ENCODE peak calls at places on chromosomes 5 and 9, in nine cellular contexts. D is RWPE2, L is breast epithelium, O is brain microvascular endothelial cell, E is cardiac fibroblast, W is IMR-90, H is GM23248, U is upper lobe of right lung, G is SJSA1. J is an unnamed sample.

GRCh38 chr9:127123239-127123935 is 952 bp upstream of the ANGPTL2 start:
- DNase-seq in D (peak; percentile 45), L (peak; percentile 47), O (no peak), E (no peak), W (no peak), H (no peak), U (no peak), G (no peak), J (peak; percentile 33)

GRCh38 chr9:99269429-99269828 is 47.3 kb downstream of the SEC61B start:
- DNase-seq in D (no peak), L (no peak), O (peak; percentile 34), E (peak; percentile 61), W (peak; percentile 85), H (peak; percentile 87), U (no peak), G (no peak), J (peak; percentile 9)

GRCh38 chr5:132655821-132656773 is 1.9 kb upstream of the IL13 start:
- DNase-seq in D (no peak), L (no peak), O (no peak), E (peak; percentile 7), W (no peak), H (peak; percentile 47), U (no peak), G (no peak), J (no peak)

GRCh38 chr9:88193766-88194165 is 55.5 kb upstream of the SPATA31C2 start:
- DNase-seq in D (no peak), L (no peak), O (no peak), E (no peak), W (no peak), H (no peak), U (no peak), G (no peak), J (no peak)

GRCh38 chr9:30774326-30774725 is 1610.1 kb upstream of the ACO1 start:
- DNase-seq in D (no peak), L (no peak), O (no peak), E (peak; percentile 3), W (no peak), H (no peak), U (no peak), G (no peak), J (no peak)

GRCh38 chr9:114316605-114317230 is 6.2 kb upstream of the ORM1 start:
- DNase-seq in D (peak; percentile 17), L (no peak), O (no peak), E (no peak), W (no peak), H (no peak), U (peak; percentile 33), G (peak; percentile 27), J (no peak)

GRCh38 chr5:146291421-146292074 is 47.1 kb upstream of the POU4F3 start:
- DNase-seq in D (no peak), L (no peak), O (peak; percentile 13), E (peak; percentile 66), W (peak; percentile 33), H (peak; percentile 65), U (no peak), G (no peak), J (no peak)

GRCh38 chr9:77819672-77820071 is 171.6 kb upstream of the GNA14 start:
- DNase-seq in D (no peak), L (no peak), O (no peak), E (peak; percentile 73), W (peak; percentile 23), H (peak; percentile 50), U (no peak), G (no peak), J (no peak)

GRCh38 chr5:122120957-122121356 is 8.4 kb upstream of the ZNF474 start:
- DNase-seq in D (no peak), L (no peak), O (peak; percentile 20), E (no peak), W (peak; percentile 29), H (peak; percentile 85), U (no peak), G (no peak), J (no peak)

GRCh38 chr5:146068977-146069779 is 36.2 kb downstream of the PLAC8L1 start:
- DNase-seq in D (no peak), L (no peak), O (no peak), E (no peak), W (no peak), H (no peak), U (no peak), G (no peak), J (no peak)

GRCh38 chr5:178449163-178450060 is 140.8 kb downstream of the COL23A1 start:
- DNase-seq in D (no peak), L (no peak), O (no peak), E (no peak), W (no peak), H (no peak), U (no peak), G (peak; percentile 39), J (no peak)

GRCh38 chr5:171579162-171579561 is 159.7 kb downstream of the FGF18 start:
- DNase-seq in D (no peak), L (no peak), O (no peak), E (no peak), W (no peak), H (no peak), U (no peak), G (peak; percentile 45), J (no peak)

GRCh38 chr9:33787839-33788238 is 7.5 kb upstream of the PRSS3 start:
- DNase-seq in D (no peak), L (no peak), O (no peak), E (peak; percentile 44), W (no peak), H (no peak), U (no peak), G (no peak), J (no peak)

GRCh38 chr5:18465833-18466681 is 831.8 kb downstream of the TAF11L14 start:
- DNase-seq in D (no peak), L (peak; percentile 22), O (peak; percentile 27), E (peak; percentile 38), W (peak; percentile 1), H (peak; percentile 63), U (no peak), G (peak; percentile 61), J (peak; percentile 50)

GRCh38 chr5:78568212-78568611 is 80.4 kb downstream of the LHFPL2 start:
- DNase-seq in D (no peak), L (no peak), O (no peak), E (no peak), W (no peak), H (no peak), U (no peak), G (no peak), J (no peak)
- H3K4me3 ChIP-seq in D (no peak overlapping the region), L (no peak overlapping the region), O (no peak overlapping the region), E (no peak overlapping the region), W (no peak overlapping the region), H (no peak overlapping the region), U (no peak overlapping the region), G (no peak overlapping the region), J (no peak overlapping the region)

GRCh38 chr5:176809544-176810083 is 745 bp upstream of the UNC5A start:
- DNase-seq in D (no peak), L (no peak), O (no peak), E (no peak), W (no peak), H (no peak), U (no peak), G (no peak), J (no peak)
- H3K4me3 ChIP-seq in D (peak overlapping the region; percentile 22), L (peak overlapping the region; percentile 22), O (no peak overlapping the region), E (no peak overlapping the region), W (no peak overlapping the region), H (no peak overlapping the region), U (no peak overlapping the region), G (peak overlapping the region; percentile 8), J (peak overlapping the region; percentile 44)

GRCh38 chr5:15421798-15422456 is 78.1 kb upstream of the FBXL7 start:
- DNase-seq in D (no peak), L (no peak), O (peak; percentile 35), E (peak; percentile 23), W (no peak), H (no peak), U (no peak), G (no peak), J (no peak)

GRCh38 chr5:15420201-15420600 is 79.8 kb upstream of the FBXL7 start:
- DNase-seq in D (no peak), L (no peak), O (no peak), E (peak; percentile 1), W (no peak), H (no peak), U (no peak), G (no peak), J (no peak)

GRCh38 chr5:15424769-15425168 is 75.2 kb upstream of the FBXL7 start:
- DNase-seq in D (no peak), L (no peak), O (no peak), E (no peak), W (no peak), H (no peak), U (no peak), G (no peak), J (no peak)

GRCh38 chr5:15425802-15426201 is 74.2 kb upstream of the FBXL7 start:
- DNase-seq in D (no peak), L (no peak), O (no peak), E (peak; percentile 0), W (no peak), H (peak; percentile 8), U (no peak), G (no peak), J (no peak)
- H3K4me3 ChIP-seq in D (no peak overlapping the region), L (no peak overlapping the region), O (no peak overlapping the region), E (no peak overlapping the region), W (no peak overlapping the region), H (no peak overlapping the region), U (peak overlapping the region; percentile 2), G (no peak overlapping the region), J (no peak overlapping the region)

GRCh38 chr5:56685503-56686217 is 129.7 kb upstream of the MAP3K1 start:
- DNase-seq in D (no peak), L (no peak), O (no peak), E (no peak), W (peak; percentile 28), H (no peak), U (no peak), G (no peak), J (no peak)

GRCh38 chr5:56684159-56684558 is 131.2 kb upstream of the MAP3K1 start:
- DNase-seq in D (no peak), L (no peak), O (no peak), E (no peak), W (no peak), H (no peak), U (no peak), G (no peak), J (no peak)

GRCh38 chr5:56688402-56688801 is 126.9 kb upstream of the MAP3K1 start:
- DNase-seq in D (no peak), L (no peak), O (no peak), E (no peak), W (no peak), H (no peak), U (no peak), G (no peak), J (no peak)

GRCh38 chr5:56683733-56684132 is 131.6 kb upstream of the MAP3K1 start:
- DNase-seq in D (no peak), L (no peak), O (no peak), E (no peak), W (no peak), H (no peak), U (no peak), G (no peak), J (no peak)

GRCh38 chr5:56686337-56687198 is 128.8 kb upstream of the MAP3K1 start:
- DNase-seq in D (no peak), L (no peak), O (no peak), E (no peak), W (no peak), H (no peak), U (no peak), G (no peak), J (no peak)
- H3K4me3 ChIP-seq in D (no peak overlapping the region), L (no peak overlapping the region), O (no peak overlapping the region), E (no peak overlapping the region), W (no peak overlapping the region), H (no peak overlapping the region), U (no peak overlapping the region), G (no peak overlapping the region), J (no peak overlapping the region)